ENCODE peak calls at places on chromosome 4, in six cellular contexts. T, Y, K, G, P and R are unnamed samples. For H3F3A, the result is how much of the 10 kb centered on the place peaks cover.

GRCh38 chr4:55397521-55398321 is 2.0 kb downstream of the TMEM165 start:
- DNase-seq in T (peak), G (no peak), P (peak), Y (peak), K (no peak), R (peak)

GRCh38 chr4:127012549-127012948 is 620.2 kb upstream of the INTU start:
- DNase-seq in K (no peak), G (no peak), P (no peak), T (peak), Y (peak), R (no peak)

GRCh38 chr4:142883433-142883832 is 37.3 kb upstream of the INPP4B start:
- DNase-seq in P (peak), T (peak), Y (peak), G (no peak), K (peak), R (no peak)

GRCh38 chr4:17780461-17781071 is 855 bp downstream of the FAM184B start:
- DNase-seq in G (no peak), K (no peak), P (peak), T (peak), Y (peak), R (no peak)

GRCh38 chr4:12137556-12137955 is 708.9 kb upstream of the HS3ST1 start:
- DNase-seq in P (no peak), Y (no peak), K (no peak), T (no peak), G (no peak), R (no peak)

GRCh38 chr4:140152015-140152703 is 1.8 kb downstream of the MAML3 start:
- DNase-seq in K (peak), Y (peak), G (peak), T (peak), P (peak), R (peak)

GRCh38 chr4:113603926-113604325 is 157.6 kb downstream of the CAMK2D start:
- DNase-seq in T (no peak), P (no peak), Y (peak), G (no peak), K (no peak), R (no peak)

GRCh38 chr4:7960790-7961655 is 21.4 kb upstream of the AFAP1 start:
- DNase-seq in P (no peak), T (peak), Y (peak), K (no peak), G (peak), R (no peak)

GRCh38 chr4:30754021-30754420 is 33.9 kb downstream of the PCDH7 start:
- DNase-seq in G (no peak), P (no peak), Y (peak), K (no peak), T (peak), R (no peak)

GRCh38 chr4:123597586-123597985 is 201.0 kb downstream of the SPRY1 start:
- DNase-seq in Y (peak), P (no peak), T (peak), K (no peak), G (no peak), R (no peak)

GRCh38 chr4:139581096-139581495 is 25.1 kb upstream of the SETD7 start:
- DNase-seq in T (no peak), P (no peak), G (no peak), Y (no peak), K (no peak), R (no peak)

GRCh38 chr4:133759428-133759827 is 442.2 kb downstream of the PABPC4L start:
- DNase-seq in K (no peak), P (peak), T (no peak), Y (no peak), G (no peak), R (no peak)

GRCh38 chr4:140099993-140100392 is 54.0 kb downstream of the MAML3 start:
- DNase-seq in Y (no peak), T (peak), P (no peak), K (no peak), G (peak), R (no peak)

GRCh38 chr4:153146031-153146430 is 58.2 kb upstream of the TRIM2 start:
- DNase-seq in T (no peak), K (no peak), Y (no peak), P (no peak), G (no peak), R (no peak)

GRCh38 chr4:186449954-186450353 is 105.4 kb downstream of the MTNR1A start:
- DNase-seq in Y (no peak), G (no peak), K (no peak), P (no peak), T (no peak), R (no peak)

GRCh38 chr4:87058272-87059073 is 123.7 kb downstream of the AFF1 start:
- DNase-seq in P (peak), T (peak), Y (peak), K (peak), G (no peak), R (no peak)

DNA sequence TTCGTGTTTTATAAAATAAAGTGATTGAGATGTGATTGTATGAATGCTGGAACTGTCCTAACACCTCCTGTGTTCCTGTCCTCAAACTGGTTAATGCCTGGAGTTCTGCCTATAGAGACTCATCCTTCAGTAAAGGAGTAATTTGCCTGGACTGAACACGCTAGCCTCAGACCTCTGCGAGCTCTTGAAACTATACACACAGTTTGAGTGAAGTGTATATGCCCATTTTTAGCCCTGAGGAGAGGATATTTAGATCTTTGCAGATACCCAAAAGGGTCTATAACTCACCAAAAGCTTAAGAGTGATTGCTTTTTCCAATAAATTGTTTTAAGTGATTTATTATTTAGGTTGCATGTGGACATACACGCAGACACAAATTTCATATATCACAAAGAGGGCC is 29.9 kb upstream of the STIM2 start:
- DNase-seq in Y (no peak), K (no peak), P (no peak), G (no peak), T (no peak), R (no peak)
- H3F3A ChIP-seq in Y (under half), K (under half), P (under half), G (under half), T (under half), R (under half)

DNA sequence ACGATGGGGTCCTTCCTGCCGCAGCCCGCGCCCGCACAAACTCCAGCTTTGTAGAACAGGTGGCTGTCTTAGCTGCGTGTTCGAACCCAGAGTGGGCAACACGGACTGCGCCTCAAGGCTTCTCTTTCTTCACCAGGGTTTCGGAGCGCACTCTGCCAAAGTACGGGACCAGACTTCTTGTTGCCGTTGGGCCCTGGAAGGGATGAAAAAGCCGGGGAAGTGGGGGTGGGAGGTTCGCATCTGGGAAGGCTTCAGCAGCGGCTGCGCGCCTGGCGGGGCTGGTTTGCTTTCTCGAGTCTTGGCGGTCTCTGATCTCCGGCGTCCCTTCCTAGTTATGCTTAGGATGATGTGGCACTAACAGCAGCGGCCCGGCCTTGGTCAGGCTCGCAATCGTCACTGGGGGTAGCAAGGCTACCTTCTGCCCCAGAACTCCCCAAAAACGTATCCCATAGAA is 673 bp downstream of the PARM1 start:
- DNase-seq in G (peak), P (peak), Y (peak), T (no peak), K (peak), R (peak)
- TF ChIP-seq EZH2phosphoT487 in G (no peak), P (peak), Y (no peak), T (no peak), K (no peak), R (no peak)

GRCh38 chr4:121688261-121688660 is 8.5 kb downstream of the ANXA5 start:
- DNase-seq in G (no peak), T (no peak), K (no peak), Y (no peak), P (no peak), R (no peak)
- H3F3A ChIP-seq in G (under half), T (under half), K (under half), Y (half or more), P (under half), R (under half)

GRCh38 chr4:154911097-154911496 is 130.0 kb downstream of the RBM46 start:
- DNase-seq in Y (peak), G (peak), K (peak), P (peak), T (peak), R (no peak)
- TF ChIP-seq EZH2phosphoT487 in Y (no peak), G (no peak), K (no peak), P (no peak), T (no peak), R (no peak)

GRCh38 chr4:189146994-189147929 is 793.4 kb upstream of the FRG1 start:
- DNase-seq in T (no peak), K (no peak), Y (no peak), G (no peak), P (no peak), R (no peak)

GRCh38 chr4:189143255-189143654 is 797.4 kb upstream of the FRG1 start:
- DNase-seq in K (no peak), P (no peak), Y (peak), T (peak), G (no peak), R (no peak)
- H3F3A ChIP-seq in K (under half), P (under half), Y (under half), T (under half), G (under half), R (under half)

GRCh38 chr4:155232432-155232831 is 24.0 kb downstream of the NPY2R start:
- DNase-seq in G (no peak), T (no peak), Y (no peak), P (no peak), K (no peak), R (no peak)
- TF ChIP-seq EZH2phosphoT487 in G (no peak), T (no peak), Y (no peak), P (no peak), K (no peak), R (no peak)

GRCh38 chr4:38765391-38765790 is 17.4 kb downstream of the TLR10 start:
- DNase-seq in K (no peak), G (no peak), Y (peak), P (no peak), T (peak), R (no peak)
- H3F3A ChIP-seq in K (under half), G (under half), Y (under half), P (under half), T (under half), R (under half)

DNA sequence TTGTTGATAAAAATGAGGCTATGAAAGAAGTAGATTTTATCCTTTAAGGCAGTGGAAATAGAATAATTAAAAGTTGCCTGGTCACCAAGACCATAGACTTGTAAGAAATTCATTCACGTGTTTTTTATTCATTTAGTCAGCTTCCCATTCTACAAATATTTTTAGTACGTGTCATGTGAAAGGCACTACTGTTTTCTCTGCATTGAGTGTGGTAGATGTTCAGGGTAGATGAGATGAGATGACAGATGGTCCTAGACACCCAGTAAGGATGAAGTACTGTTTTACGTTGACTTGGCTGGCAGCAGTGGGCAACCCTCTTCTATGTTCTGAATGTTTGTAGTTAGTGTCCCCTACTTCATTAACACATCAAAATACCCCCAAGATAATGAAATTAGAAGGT is 228.1 kb downstream of the ARHGAP24 start:
- DNase-seq in K (no peak), P (no peak), Y (peak), T (no peak), G (no peak), R (no peak)
- TF ChIP-seq EZH2phosphoT487 in K (no peak), P (no peak), Y (no peak), T (no peak), G (no peak), R (no peak)

DNA sequence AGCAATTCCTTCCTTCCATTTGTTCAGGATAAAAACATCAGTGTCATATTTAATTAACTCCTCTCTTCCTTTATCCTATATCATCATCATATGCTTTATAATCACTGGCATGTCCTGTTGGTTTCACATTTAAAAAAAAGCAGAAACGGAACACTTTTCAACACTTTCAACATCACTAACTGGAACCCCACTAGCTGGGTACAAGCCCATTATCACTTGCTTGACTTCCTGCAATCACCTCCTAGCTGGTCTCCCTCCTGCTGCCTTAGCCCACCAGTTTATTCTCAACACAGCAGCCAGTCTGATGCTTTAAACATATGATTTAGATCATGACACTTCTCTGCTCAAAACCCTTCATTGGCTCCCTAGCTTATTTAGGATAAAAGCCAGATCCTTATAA is 116.4 kb upstream of the LSM6 start:
- DNase-seq in K (no peak), P (no peak), Y (no peak), G (no peak), T (no peak), R (no peak)
- H3F3A ChIP-seq in K (under half), P (under half), Y (under half), G (under half), T (under half), R (under half)